ENCODE peak calls at places on chromosomes 6 and 20, in five cellular contexts. C, M, T, S and U are unnamed samples.

GRCh38 chr6:27188885-27189418 is 58.5 kb upstream of the PRSS16 start:
- DNase-seq in M (peak), T (peak), S (peak), C (peak), U (no peak)

GRCh38 chr6:170096803-170097504 is 193.9 kb downstream of the DLL1 start:
- DNase-seq in C (no peak), T (no peak), M (no peak), S (no peak), U (peak)

GRCh38 chr6:48429021-48429420 is 318.0 kb upstream of the PTCHD4 start:
- DNase-seq in T (no peak), C (no peak), M (no peak), S (no peak), U (no peak)

GRCh38 chr6:138404666-138405337 is 779 bp downstream of the HEBP2 start:
- DNase-seq in M (peak), C (peak), S (peak), T (no peak), U (no peak)

GRCh38 chr6:74632196-74632595 is 573.7 kb downstream of the COL12A1 start:
- DNase-seq in S (no peak), T (no peak), M (no peak), C (no peak), U (no peak)

GRCh38 chr6:42203217-42203616 is 8.5 kb upstream of the GUCA1B start:
- DNase-seq in S (no peak), T (no peak), C (no peak), M (no peak), U (no peak)

GRCh38 chr20:45918182-45918737 is 6.3 kb upstream of the PLTP start:
- DNase-seq in C (no peak), T (no peak), S (no peak), M (no peak), U (no peak)

GRCh38 chr6:108556864-108557493 is 3.7 kb upstream of the FOXO3 start:
- DNase-seq in C (no peak), T (no peak), M (no peak), S (no peak), U (no peak)

GRCh38 chr6:33958208-33958862 is 154.5 kb upstream of the MLN start:
- DNase-seq in S (peak), T (peak), M (peak), C (no peak), U (no peak)

GRCh38 chr6:170083236-170084051 is 207.4 kb downstream of the DLL1 start:
- DNase-seq in M (no peak), S (no peak), C (no peak), T (no peak), U (no peak)

GRCh38 chr6:153778216-153778615 is 260.8 kb upstream of the OPRM1 start:
- DNase-seq in M (no peak), C (no peak), T (no peak), S (no peak), U (no peak)

GRCh38 chr6:122563364-122564052 is 46.7 kb upstream of the PKIB start:
- DNase-seq in S (no peak), C (no peak), M (no peak), T (no peak), U (no peak)

GRCh38 chr6:132084811-132085509 is 133.8 kb upstream of the CCN2 start:
- DNase-seq in C (no peak), M (no peak), S (no peak), T (no peak), U (no peak)

GRCh38 chr20:24185801-24186200 is 197.2 kb upstream of the GGTLC1 start:
- DNase-seq in T (no peak), S (no peak), M (no peak), C (no peak), U (no peak)

GRCh38 chr6:121971886-121972285 is 427.6 kb upstream of the HSF2 start:
- DNase-seq in M (no peak), C (no peak), T (no peak), S (peak), U (no peak)

GRCh38 chr6:97068211-97068610 is 143.7 kb downstream of the KLHL32 start:
- DNase-seq in T (peak), M (peak), S (no peak), C (no peak), U (no peak)

GRCh38 chr6:141248056-141248799 is 884.5 kb upstream of the GJE1 start:
- DNase-seq in T (no peak), C (no peak), S (no peak), M (no peak), U (no peak)

GRCh38 chr20:43746344-43747137 is 19.7 kb upstream of the GTSF1L start:
- DNase-seq in T (no peak), S (no peak), M (peak), C (no peak), U (no peak)

GRCh38 chr6:21893778-21894177 is 300.2 kb downstream of the SOX4 start:
- DNase-seq in T (no peak), C (no peak), M (no peak), S (no peak), U (no peak)

GRCh38 chr20:51431321-51431720 is 111.2 kb downstream of the NFATC2 start:
- DNase-seq in C (no peak), S (no peak), T (no peak), M (no peak), U (no peak)

GRCh38 chr20:59148713-59149493 is 14.7 kb upstream of the ZNF831 start:
- DNase-seq in S (no peak), T (no peak), M (peak), C (peak), U (no peak)

GRCh38 chr20:58330229-58330628 is 20.7 kb downstream of the RAB22A start:
- DNase-seq in M (no peak), C (no peak), S (no peak), T (no peak), U (no peak)

GRCh38 chr6:17987576-17988421 is at the start of gene KIF13A:
- DNase-seq in S (peak), T (peak), M (peak), C (no peak), U (no peak)

GRCh38 chr20:51650685-51651134 is 108.2 kb upstream of the NFATC2 start:
- DNase-seq in T (no peak), S (no peak), M (no peak), C (no peak), U (no peak)

GRCh38 chr6:28683945-28684538 is 158.4 kb downstream of the GPX5 start:
- DNase-seq in M (peak), T (peak), S (peak), C (no peak), U (no peak)

GRCh38 chr20:47335251-47336012 is 21.1 kb downstream of the ZMYND8 start:
- DNase-seq in S (no peak), T (no peak), M (no peak), C (no peak), U (no peak)

GRCh38 chr20:6492396-6493055 is 275.0 kb upstream of the BMP2 start:
- DNase-seq in M (no peak), T (no peak), C (no peak), S (no peak), U (no peak)

GRCh38 chr6:72382602-72383529 is 239.0 kb upstream of the KCNQ5 start:
- DNase-seq in T (no peak), S (no peak), C (no peak), M (no peak), U (no peak)

GRCh38 chr20:22966787-22967464 is 68.2 kb upstream of the SSTR4 start:
- DNase-seq in T (no peak), M (no peak), S (no peak), C (no peak), U (no peak)

GRCh38 chr6:31640612-31641011 is 11.8 kb downstream of the BAG6 start:
- DNase-seq in C (no peak), T (no peak), M (no peak), S (no peak), U (no peak)

GRCh38 chr6:4291453-4292403 is 156.4 kb upstream of the ECI2 start:
- DNase-seq in S (no peak), T (peak), M (no peak), C (no peak), U (peak)

GRCh38 chr6:137387365-137387764 is 106.8 kb downstream of the OLIG3 start:
- DNase-seq in C (no peak), S (no peak), M (no peak), T (no peak), U (no peak)

GRCh38 chr20:8128291-8129046 is 3.6 kb upstream of the PLCB1 start:
- DNase-seq in T (no peak), M (no peak), S (no peak), C (no peak), U (no peak)

GRCh38 chr6:73388800-73389512 is 5.7 kb upstream of the DDX43 start:
- DNase-seq in M (peak), C (no peak), T (peak), S (peak), U (no peak)

GRCh38 chr20:47764154-47764734 is 21.0 kb downstream of the SULF2 start:
- DNase-seq in S (no peak), M (no peak), T (no peak), C (no peak), U (no peak)

GRCh38 chr20:55641497-55641896 is 363.8 kb downstream of the CBLN4 start:
- DNase-seq in M (no peak), C (no peak), T (no peak), S (no peak), U (no peak)

GRCh38 chr6:81818778-81819491 is 66.5 kb upstream of the TENT5A start:
- DNase-seq in S (no peak), C (no peak), M (peak), T (no peak), U (no peak)

DNA sequence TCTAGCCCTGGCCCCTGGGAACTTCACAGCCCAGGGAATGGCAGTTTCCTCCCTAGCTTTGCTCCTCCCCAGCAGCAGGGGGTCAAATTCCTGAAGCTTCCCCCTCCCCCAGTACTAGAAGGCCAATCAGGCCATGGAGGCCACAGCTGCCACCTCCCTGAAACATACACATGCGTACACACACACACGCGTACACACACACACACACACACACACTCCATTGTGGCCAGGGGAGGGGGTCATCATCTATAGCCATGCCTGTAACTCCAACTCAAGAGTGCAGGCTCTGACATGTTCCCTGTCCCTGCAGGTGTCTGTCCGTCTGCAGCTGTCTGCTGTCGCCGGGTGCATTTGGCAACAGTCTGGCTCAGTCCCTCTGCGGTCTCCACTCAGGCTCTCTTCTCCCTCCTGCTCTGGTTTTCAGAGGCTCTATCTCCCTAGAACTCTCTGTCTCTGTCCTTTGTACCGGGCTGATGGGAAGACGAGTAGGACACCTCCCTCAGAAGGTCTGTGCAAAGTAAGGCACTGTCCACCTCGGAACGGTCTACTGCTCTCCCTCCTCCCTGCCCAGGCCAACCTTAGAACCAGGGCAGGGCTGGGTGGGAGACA is 1.4 kb downstream of the LRFN2 start:
- DNase-seq in T (no peak), M (no peak), C (no peak), S (no peak), U (no peak)
- H3K27ac ChIP-seq in T (no peak), M (no peak), C (no peak), S (no peak), U (no peak)

GRCh38 chr6:118574051-118574865 is 26.2 kb downstream of the PLN start:
- DNase-seq in S (no peak), T (no peak), M (peak), C (no peak), U (no peak)
- H3K27ac ChIP-seq in S (no peak), T (no peak), M (peak), C (peak), U (no peak)

DNA sequence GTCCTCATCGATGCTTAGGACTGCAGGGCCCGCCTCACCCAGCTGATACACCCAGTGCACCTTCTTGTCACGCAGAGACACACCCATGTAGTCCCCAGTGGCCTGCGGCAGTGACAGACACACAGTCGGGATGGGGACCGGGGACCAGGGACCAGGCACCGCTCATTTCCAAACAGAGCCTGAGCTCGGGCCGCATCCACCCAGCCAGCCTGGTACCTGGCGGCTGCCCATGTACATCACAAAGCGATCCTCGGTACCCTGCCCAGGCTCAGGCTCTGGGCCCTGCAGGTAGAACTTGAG is 11.5 kb downstream of the ADRM1 start:
- DNase-seq in S (no peak), C (no peak), M (no peak), T (no peak), U (no peak)
- H3K27ac ChIP-seq in S (no peak), C (no peak), M (no peak), T (no peak), U (no peak)

DNA sequence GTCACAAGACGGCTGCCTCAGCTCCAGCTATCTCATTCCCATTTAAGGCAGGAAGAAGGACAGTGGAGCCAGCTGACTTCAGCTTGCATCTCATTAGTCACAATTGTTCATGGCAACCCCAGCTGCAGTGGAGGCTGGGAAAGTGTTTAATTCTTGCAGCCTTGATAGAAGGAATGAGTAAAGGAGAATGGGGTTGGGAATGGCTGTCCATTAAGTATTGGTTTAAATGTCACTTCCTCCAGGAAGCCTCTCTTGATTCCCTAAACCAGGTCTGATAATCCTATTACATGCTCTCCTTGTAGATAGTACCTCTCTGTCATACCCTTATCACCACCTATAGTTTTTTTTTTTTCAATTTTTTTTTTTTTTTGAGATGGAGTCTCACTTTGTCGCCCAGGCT is 166.4 kb downstream of the TFAP2C start:
- DNase-seq in M (no peak), C (no peak), T (no peak), S (no peak), U (no peak)
- H3K27ac ChIP-seq in M (no peak), C (no peak), T (no peak), S (no peak), U (no peak)

GRCh38 chr6:15080895-15081294 is 165.0 kb upstream of the JARID2 start:
- DNase-seq in M (no peak), S (no peak), C (no peak), T (no peak), U (no peak)

GRCh38 chr6:15079288-15079817 is 166.5 kb upstream of the JARID2 start:
- DNase-seq in S (no peak), T (peak), M (no peak), C (no peak), U (no peak)

GRCh38 chr6:15082708-15083107 is 163.2 kb upstream of the JARID2 start:
- DNase-seq in C (no peak), T (no peak), S (no peak), M (no peak), U (no peak)

GRCh38 chr6:15077964-15078363 is 167.9 kb upstream of the JARID2 start:
- DNase-seq in S (no peak), M (peak), T (no peak), C (no peak), U (no peak)

GRCh38 chr6:15081437-15081836 is 164.4 kb upstream of the JARID2 start:
- DNase-seq in C (no peak), M (no peak), T (no peak), S (no peak), U (no peak)
- H3K27ac ChIP-seq in C (no peak), M (no peak), T (no peak), S (no peak), U (no peak)

GRCh38 chr6:105494688-105495087 is 91.8 kb upstream of the PREP start:
- DNase-seq in T (no peak), M (no peak), S (no peak), C (no peak), U (no peak)

GRCh38 chr6:105492706-105493673 is 90.1 kb upstream of the PREP start:
- DNase-seq in T (no peak), S (no peak), C (no peak), M (peak), U (no peak)

GRCh38 chr6:105499928-105500327 is 97.0 kb upstream of the PREP start:
- DNase-seq in S (no peak), T (no peak), C (no peak), M (no peak), U (no peak)

GRCh38 chr6:105493776-105494175 is 90.9 kb upstream of the PREP start:
- DNase-seq in M (no peak), T (no peak), S (no peak), C (no peak), U (no peak)

DNA sequence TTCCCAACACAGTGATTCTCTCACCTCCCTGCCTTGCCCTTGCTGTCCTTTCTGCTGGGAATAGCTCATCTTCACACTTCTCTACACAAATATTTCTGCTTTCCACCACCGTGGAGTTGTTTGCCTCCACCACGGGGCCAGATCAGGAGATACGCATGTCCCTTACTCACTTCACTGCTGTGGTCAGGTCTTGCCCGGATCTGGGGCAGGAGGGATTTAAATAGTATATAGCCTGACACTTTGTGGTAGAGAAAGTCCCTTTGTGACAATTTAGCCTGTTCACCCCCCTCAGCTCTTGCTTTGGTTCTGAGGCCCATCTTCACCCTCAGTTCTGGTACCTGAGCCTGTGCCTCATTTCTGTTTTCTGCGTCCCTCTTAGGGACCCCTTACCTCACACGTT is 92.6 kb upstream of the PREP start:
- DNase-seq in M (no peak), C (no peak), S (no peak), T (no peak), U (no peak)
- H3K27ac ChIP-seq in M (no peak), C (no peak), S (no peak), T (no peak), U (no peak)